ENCODE peak calls at places on chromosomes 11 and 22, in seven cellular contexts. One of them, this sample, is unnamed.

GRCh38 chr22:21026783-21027692 is 5.3 kb downstream of the SLC7A4 start:
- DNase-seq in WERI-Rb-1: peak
- DNase-seq in astrocyte of the spinal cord: peak
- DNase-seq in Caco-2: peak
- DNase-seq in progenitor cell of endocrine pancreas: no peak
- DNase-seq in left ventricle myocardium inferior: peak
- DNase-seq in tibial artery: no peak
- DNase-seq in this sample: no peak

GRCh38 chr11:120172921-120173705 is 35.2 kb upstream of the TRIM29 start:
- DNase-seq in left ventricle myocardium inferior: no peak
- DNase-seq in WERI-Rb-1: no peak
- DNase-seq in tibial artery: no peak
- DNase-seq in progenitor cell of endocrine pancreas: no peak
- DNase-seq in astrocyte of the spinal cord: no peak
- DNase-seq in Caco-2: no peak
- DNase-seq in this sample: peak

GRCh38 chr11:19978668-19979518 is 181.4 kb downstream of the DBX1 start:
- DNase-seq in left ventricle myocardium inferior: no peak
- DNase-seq in Caco-2: peak
- DNase-seq in WERI-Rb-1: no peak
- DNase-seq in astrocyte of the spinal cord: peak
- DNase-seq in tibial artery: no peak
- DNase-seq in progenitor cell of endocrine pancreas: no peak
- DNase-seq in this sample: no peak

GRCh38 chr11:128328955-128329551 is 258.3 kb downstream of the ETS1 start:
- DNase-seq in WERI-Rb-1: no peak
- DNase-seq in left ventricle myocardium inferior: no peak
- DNase-seq in tibial artery: no peak
- DNase-seq in Caco-2: no peak
- DNase-seq in progenitor cell of endocrine pancreas: no peak
- DNase-seq in astrocyte of the spinal cord: no peak
- DNase-seq in this sample: no peak

GRCh38 chr11:105960252-105961245 is 61.5 kb downstream of the MSANTD4 start:
- DNase-seq in astrocyte of the spinal cord: no peak
- DNase-seq in Caco-2: peak
- DNase-seq in tibial artery: no peak
- DNase-seq in WERI-Rb-1: peak
- DNase-seq in progenitor cell of endocrine pancreas: no peak
- DNase-seq in left ventricle myocardium inferior: no peak
- DNase-seq in this sample: no peak

GRCh38 chr11:114482114-114482513 is 42.8 kb downstream of the REXO2 start:
- DNase-seq in Caco-2: no peak
- DNase-seq in left ventricle myocardium inferior: no peak
- DNase-seq in tibial artery: no peak
- DNase-seq in astrocyte of the spinal cord: no peak
- DNase-seq in WERI-Rb-1: no peak
- DNase-seq in progenitor cell of endocrine pancreas: no peak
- DNase-seq in this sample: no peak

GRCh38 chr11:120929090-120929489 is 94.8 kb upstream of the TBCEL start:
- DNase-seq in WERI-Rb-1: no peak
- DNase-seq in astrocyte of the spinal cord: no peak
- DNase-seq in progenitor cell of endocrine pancreas: no peak
- DNase-seq in Caco-2: no peak
- DNase-seq in left ventricle myocardium inferior: no peak
- DNase-seq in tibial artery: no peak
- DNase-seq in this sample: no peak

GRCh38 chr22:35480143-35480542 is 60.5 kb upstream of the RASD2 start:
- DNase-seq in tibial artery: peak
- DNase-seq in left ventricle myocardium inferior: peak
- DNase-seq in astrocyte of the spinal cord: peak
- DNase-seq in WERI-Rb-1: no peak
- DNase-seq in progenitor cell of endocrine pancreas: no peak
- DNase-seq in Caco-2: no peak
- DNase-seq in this sample: no peak

GRCh38 chr22:23108324-23109078 is 33.3 kb downstream of the RSPH14 start:
- DNase-seq in astrocyte of the spinal cord: no peak
- DNase-seq in left ventricle myocardium inferior: no peak
- DNase-seq in progenitor cell of endocrine pancreas: no peak
- DNase-seq in tibial artery: no peak
- DNase-seq in WERI-Rb-1: no peak
- DNase-seq in Caco-2: no peak
- DNase-seq in this sample: no peak

GRCh38 chr11:11313902-11314692 is 39.0 kb downstream of the CSNK2A3 start:
- DNase-seq in left ventricle myocardium inferior: no peak
- DNase-seq in astrocyte of the spinal cord: no peak
- DNase-seq in WERI-Rb-1: no peak
- DNase-seq in Caco-2: no peak
- DNase-seq in progenitor cell of endocrine pancreas: no peak
- DNase-seq in tibial artery: peak
- DNase-seq in this sample: no peak

GRCh38 chr11:5151713-5152153 is 2.8 kb downstream of the OR52A1 start:
- DNase-seq in left ventricle myocardium inferior: no peak
- DNase-seq in Caco-2: no peak
- DNase-seq in progenitor cell of endocrine pancreas: no peak
- DNase-seq in astrocyte of the spinal cord: no peak
- DNase-seq in tibial artery: no peak
- DNase-seq in WERI-Rb-1: no peak
- DNase-seq in this sample: no peak

GRCh38 chr11:3148255-3148989 is 16.7 kb downstream of the OSBPL5 start:
- DNase-seq in WERI-Rb-1: no peak
- DNase-seq in progenitor cell of endocrine pancreas: no peak
- DNase-seq in Caco-2: peak
- DNase-seq in astrocyte of the spinal cord: no peak
- DNase-seq in tibial artery: no peak
- DNase-seq in left ventricle myocardium inferior: no peak
- DNase-seq in this sample: no peak

GRCh38 chr22:38981005-38981658 is 1.0 kb upstream of the APOBEC3B start:
- DNase-seq in tibial artery: no peak
- DNase-seq in Caco-2: peak
- DNase-seq in astrocyte of the spinal cord: no peak
- DNase-seq in progenitor cell of endocrine pancreas: no peak
- DNase-seq in WERI-Rb-1: no peak
- DNase-seq in left ventricle myocardium inferior: no peak
- DNase-seq in this sample: no peak
- TF ChIP-seq CTCF in tibial artery: peak
- TF ChIP-seq CTCF in Caco-2: peak
- TF ChIP-seq CTCF in astrocyte of the spinal cord: peak
- TF ChIP-seq CTCF in progenitor cell of endocrine pancreas: peak
- TF ChIP-seq CTCF in WERI-Rb-1: peak
- TF ChIP-seq CTCF in left ventricle myocardium inferior: no peak
- TF ChIP-seq CTCF in this sample: no peak

GRCh38 chr11:63826471-63827190 is 12.3 kb upstream of the MARK2 start:
- DNase-seq in tibial artery: no peak
- DNase-seq in Caco-2: no peak
- DNase-seq in WERI-Rb-1: no peak
- DNase-seq in left ventricle myocardium inferior: no peak
- DNase-seq in astrocyte of the spinal cord: no peak
- DNase-seq in progenitor cell of endocrine pancreas: no peak
- DNase-seq in this sample: no peak

GRCh38 chr11:63832336-63832735 is 6.6 kb upstream of the MARK2 start:
- DNase-seq in WERI-Rb-1: no peak
- DNase-seq in progenitor cell of endocrine pancreas: no peak
- DNase-seq in left ventricle myocardium inferior: no peak
- DNase-seq in Caco-2: no peak
- DNase-seq in astrocyte of the spinal cord: no peak
- DNase-seq in tibial artery: no peak
- DNase-seq in this sample: no peak

GRCh38 chr11:63833048-63833447 is 5.9 kb upstream of the MARK2 start:
- DNase-seq in left ventricle myocardium inferior: no peak
- DNase-seq in tibial artery: no peak
- DNase-seq in progenitor cell of endocrine pancreas: no peak
- DNase-seq in WERI-Rb-1: no peak
- DNase-seq in Caco-2: no peak
- DNase-seq in astrocyte of the spinal cord: no peak
- DNase-seq in this sample: no peak

GRCh38 chr11:63831326-63831725 is 7.6 kb upstream of the MARK2 start:
- DNase-seq in Caco-2: no peak
- DNase-seq in astrocyte of the spinal cord: no peak
- DNase-seq in progenitor cell of endocrine pancreas: no peak
- DNase-seq in tibial artery: no peak
- DNase-seq in left ventricle myocardium inferior: no peak
- DNase-seq in WERI-Rb-1: no peak
- DNase-seq in this sample: no peak

GRCh38 chr11:63829823-63830489 is 9.0 kb upstream of the MARK2 start:
- DNase-seq in WERI-Rb-1: peak
- DNase-seq in left ventricle myocardium inferior: no peak
- DNase-seq in astrocyte of the spinal cord: peak
- DNase-seq in Caco-2: peak
- DNase-seq in progenitor cell of endocrine pancreas: no peak
- DNase-seq in tibial artery: no peak
- DNase-seq in this sample: no peak
- TF ChIP-seq CTCF in WERI-Rb-1: peak
- TF ChIP-seq CTCF in left ventricle myocardium inferior: peak
- TF ChIP-seq CTCF in astrocyte of the spinal cord: peak
- TF ChIP-seq CTCF in Caco-2: peak
- TF ChIP-seq CTCF in progenitor cell of endocrine pancreas: peak
- TF ChIP-seq CTCF in tibial artery: no peak
- TF ChIP-seq CTCF in this sample: no peak

DNA sequence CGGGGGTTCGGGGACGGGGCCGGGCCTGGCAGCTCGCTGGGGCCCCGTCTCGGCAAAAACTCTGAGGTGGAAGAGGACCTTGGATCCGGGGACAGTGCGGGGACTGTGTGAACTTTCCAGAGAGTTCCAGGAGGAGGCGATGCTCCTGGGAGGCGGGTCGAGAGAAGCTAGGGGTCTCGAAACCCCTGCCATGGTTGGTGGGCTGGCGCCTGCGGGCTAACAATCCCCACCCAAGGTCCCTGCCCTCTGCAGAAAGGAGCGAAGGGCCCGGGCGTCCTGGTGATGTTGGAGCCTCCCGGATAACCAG is 4.7 kb upstream of the GRK2 start:
- DNase-seq in tibial artery: peak
- DNase-seq in WERI-Rb-1: no peak
- DNase-seq in progenitor cell of endocrine pancreas: no peak
- DNase-seq in Caco-2: no peak
- DNase-seq in astrocyte of the spinal cord: no peak
- DNase-seq in left ventricle myocardium inferior: no peak
- DNase-seq in this sample: no peak
- TF ChIP-seq CTCF in tibial artery: no peak
- TF ChIP-seq CTCF in WERI-Rb-1: peak
- TF ChIP-seq CTCF in progenitor cell of endocrine pancreas: peak
- TF ChIP-seq CTCF in Caco-2: no peak
- TF ChIP-seq CTCF in astrocyte of the spinal cord: peak
- TF ChIP-seq CTCF in left ventricle myocardium inferior: no peak
- TF ChIP-seq CTCF in this sample: no peak

GRCh38 chr11:65262775-65263174 is 1.0 kb downstream of the POLA2 start:
- DNase-seq in WERI-Rb-1: no peak
- DNase-seq in tibial artery: no peak
- DNase-seq in astrocyte of the spinal cord: no peak
- DNase-seq in Caco-2: no peak
- DNase-seq in progenitor cell of endocrine pancreas: no peak
- DNase-seq in left ventricle myocardium inferior: no peak
- DNase-seq in this sample: no peak

GRCh38 chr11:65262381-65262680 is 569 bp downstream of the POLA2 start:
- DNase-seq in WERI-Rb-1: no peak
- DNase-seq in Caco-2: no peak
- DNase-seq in astrocyte of the spinal cord: peak
- DNase-seq in progenitor cell of endocrine pancreas: no peak
- DNase-seq in left ventricle myocardium inferior: no peak
- DNase-seq in tibial artery: peak
- DNase-seq in this sample: no peak

GRCh38 chr11:65260756-65261590 is 789 bp upstream of the POLA2 start:
- DNase-seq in WERI-Rb-1: no peak
- DNase-seq in progenitor cell of endocrine pancreas: no peak
- DNase-seq in astrocyte of the spinal cord: no peak
- DNase-seq in tibial artery: no peak
- DNase-seq in left ventricle myocardium inferior: no peak
- DNase-seq in Caco-2: no peak
- DNase-seq in this sample: no peak

GRCh38 chr11:65261591-65262380 is at the start of gene POLA2:
- DNase-seq in WERI-Rb-1: peak
- DNase-seq in tibial artery: peak
- DNase-seq in Caco-2: peak
- DNase-seq in astrocyte of the spinal cord: peak
- DNase-seq in progenitor cell of endocrine pancreas: peak
- DNase-seq in left ventricle myocardium inferior: peak
- DNase-seq in this sample: peak

GRCh38 chr11:65266210-65266609 is 4.4 kb downstream of the POLA2 start:
- DNase-seq in tibial artery: no peak
- DNase-seq in WERI-Rb-1: no peak
- DNase-seq in left ventricle myocardium inferior: no peak
- DNase-seq in Caco-2: peak
- DNase-seq in astrocyte of the spinal cord: no peak
- DNase-seq in progenitor cell of endocrine pancreas: no peak
- DNase-seq in this sample: no peak
- TF ChIP-seq CTCF in tibial artery: no peak
- TF ChIP-seq CTCF in WERI-Rb-1: no peak
- TF ChIP-seq CTCF in left ventricle myocardium inferior: no peak
- TF ChIP-seq CTCF in Caco-2: peak
- TF ChIP-seq CTCF in astrocyte of the spinal cord: peak
- TF ChIP-seq CTCF in progenitor cell of endocrine pancreas: no peak
- TF ChIP-seq CTCF in this sample: peak

GRCh38 chr22:37982938-37983859 is 1.2 kb downstream of the SOX10 start:
- DNase-seq in progenitor cell of endocrine pancreas: peak
- DNase-seq in Caco-2: no peak
- DNase-seq in WERI-Rb-1: no peak
- DNase-seq in tibial artery: no peak
- DNase-seq in astrocyte of the spinal cord: no peak
- DNase-seq in left ventricle myocardium inferior: no peak
- DNase-seq in this sample: no peak
- TF ChIP-seq CTCF in progenitor cell of endocrine pancreas: peak
- TF ChIP-seq CTCF in Caco-2: peak
- TF ChIP-seq CTCF in WERI-Rb-1: no peak
- TF ChIP-seq CTCF in tibial artery: no peak
- TF ChIP-seq CTCF in astrocyte of the spinal cord: peak
- TF ChIP-seq CTCF in left ventricle myocardium inferior: peak
- TF ChIP-seq CTCF in this sample: no peak

GRCh38 chr11:75813126-75813525 is 1.9 kb upstream of the UVRAG start:
- DNase-seq in WERI-Rb-1: no peak
- DNase-seq in tibial artery: no peak
- DNase-seq in progenitor cell of endocrine pancreas: no peak
- DNase-seq in left ventricle myocardium inferior: no peak
- DNase-seq in astrocyte of the spinal cord: no peak
- DNase-seq in Caco-2: no peak
- DNase-seq in this sample: no peak

GRCh38 chr11:75813622-75814039 is 1.4 kb upstream of the UVRAG start:
- DNase-seq in tibial artery: no peak
- DNase-seq in astrocyte of the spinal cord: no peak
- DNase-seq in WERI-Rb-1: no peak
- DNase-seq in Caco-2: no peak
- DNase-seq in progenitor cell of endocrine pancreas: no peak
- DNase-seq in left ventricle myocardium inferior: no peak
- DNase-seq in this sample: no peak

GRCh38 chr11:75815345-75815983 is 454 bp downstream of the UVRAG start:
- DNase-seq in WERI-Rb-1: no peak
- DNase-seq in Caco-2: no peak
- DNase-seq in progenitor cell of endocrine pancreas: peak
- DNase-seq in tibial artery: peak
- DNase-seq in left ventricle myocardium inferior: no peak
- DNase-seq in astrocyte of the spinal cord: peak
- DNase-seq in this sample: peak

GRCh38 chr11:75814369-75814685 is 683 bp upstream of the UVRAG start:
- DNase-seq in WERI-Rb-1: no peak
- DNase-seq in tibial artery: no peak
- DNase-seq in astrocyte of the spinal cord: no peak
- DNase-seq in Caco-2: no peak
- DNase-seq in left ventricle myocardium inferior: no peak
- DNase-seq in progenitor cell of endocrine pancreas: no peak
- DNase-seq in this sample: no peak

GRCh38 chr11:75814686-75815344 is at the start of gene UVRAG:
- DNase-seq in astrocyte of the spinal cord: peak
- DNase-seq in progenitor cell of endocrine pancreas: peak
- DNase-seq in Caco-2: peak
- DNase-seq in left ventricle myocardium inferior: peak
- DNase-seq in WERI-Rb-1: peak
- DNase-seq in tibial artery: peak
- DNase-seq in this sample: peak
- TF ChIP-seq CTCF in astrocyte of the spinal cord: no peak
- TF ChIP-seq CTCF in progenitor cell of endocrine pancreas: no peak
- TF ChIP-seq CTCF in Caco-2: no peak
- TF ChIP-seq CTCF in left ventricle myocardium inferior: peak
- TF ChIP-seq CTCF in WERI-Rb-1: no peak
- TF ChIP-seq CTCF in tibial artery: peak
- TF ChIP-seq CTCF in this sample: no peak

GRCh38 chr11:132123854-132124835 is 753.7 kb downstream of the NTM start:
- DNase-seq in tibial artery: no peak
- DNase-seq in progenitor cell of endocrine pancreas: no peak
- DNase-seq in Caco-2: no peak
- DNase-seq in astrocyte of the spinal cord: no peak
- DNase-seq in left ventricle myocardium inferior: no peak
- DNase-seq in WERI-Rb-1: no peak
- DNase-seq in this sample: no peak
- TF ChIP-seq CTCF in tibial artery: no peak
- TF ChIP-seq CTCF in progenitor cell of endocrine pancreas: peak
- TF ChIP-seq CTCF in Caco-2: no peak
- TF ChIP-seq CTCF in astrocyte of the spinal cord: no peak
- TF ChIP-seq CTCF in left ventricle myocardium inferior: no peak
- TF ChIP-seq CTCF in WERI-Rb-1: peak
- TF ChIP-seq CTCF in this sample: no peak

This sample was measured in natural killer cell.